ENCODE peak calls at places on chromosomes 5 and 9, in nine cellular contexts. One of them, this sample, is unnamed.

GRCh38 chr5:22852807-22853670 is at the start of gene CDH12:
- DNase-seq in psoas muscle: no peak
- DNase-seq in spleen: peak
- DNase-seq in RWPE1: peak
- DNase-seq in GM12878: no peak
- DNase-seq in ovary: no peak
- DNase-seq in CD4-positive, alpha-beta T cell: no peak
- DNase-seq in foreskin fibroblast: no peak
- DNase-seq in A549: no peak
- DNase-seq in this sample: no peak

GRCh38 chr5:177450672-177451424 is 4.2 kb downstream of the PRR7 start:
- DNase-seq in psoas muscle: no peak
- DNase-seq in spleen: no peak
- DNase-seq in RWPE1: no peak
- DNase-seq in GM12878: no peak
- DNase-seq in ovary: no peak
- DNase-seq in CD4-positive, alpha-beta T cell: no peak
- DNase-seq in foreskin fibroblast: no peak
- DNase-seq in A549: no peak
- DNase-seq in this sample: no peak

GRCh38 chr5:123090641-123091257 is 1.7 kb downstream of the PRDM6 start:
- DNase-seq in psoas muscle: no peak
- DNase-seq in spleen: no peak
- DNase-seq in RWPE1: no peak
- DNase-seq in GM12878: no peak
- DNase-seq in ovary: no peak
- DNase-seq in CD4-positive, alpha-beta T cell: no peak
- DNase-seq in foreskin fibroblast: no peak
- DNase-seq in A549: no peak
- DNase-seq in this sample: no peak

GRCh38 chr5:172524573-172525021 is 70.3 kb upstream of the SH3PXD2B start:
- DNase-seq in psoas muscle: no peak
- DNase-seq in spleen: peak
- DNase-seq in RWPE1: no peak
- DNase-seq in GM12878: no peak
- DNase-seq in ovary: no peak
- DNase-seq in CD4-positive, alpha-beta T cell: no peak
- DNase-seq in foreskin fibroblast: no peak
- DNase-seq in A549: no peak
- DNase-seq in this sample: peak

GRCh38 chr5:138945421-138946240 is 70.5 kb upstream of the LRRTM2 start:
- DNase-seq in psoas muscle: no peak
- DNase-seq in spleen: peak
- DNase-seq in RWPE1: no peak
- DNase-seq in GM12878: no peak
- DNase-seq in ovary: no peak
- DNase-seq in CD4-positive, alpha-beta T cell: no peak
- DNase-seq in foreskin fibroblast: no peak
- DNase-seq in A549: no peak
- DNase-seq in this sample: peak

GRCh38 chr5:146151970-146152369 is 30.5 kb downstream of the LARS1 start:
- DNase-seq in psoas muscle: no peak
- DNase-seq in spleen: no peak
- DNase-seq in RWPE1: no peak
- DNase-seq in GM12878: no peak
- DNase-seq in ovary: no peak
- DNase-seq in CD4-positive, alpha-beta T cell: no peak
- DNase-seq in foreskin fibroblast: peak
- DNase-seq in A549: no peak
- DNase-seq in this sample: no peak

GRCh38 chr5:58011301-58011700 is 448.6 kb downstream of the PLK2 start:
- DNase-seq in psoas muscle: no peak
- DNase-seq in spleen: no peak
- DNase-seq in RWPE1: no peak
- DNase-seq in GM12878: no peak
- DNase-seq in ovary: no peak
- DNase-seq in CD4-positive, alpha-beta T cell: no peak
- DNase-seq in foreskin fibroblast: no peak
- DNase-seq in A549: no peak
- DNase-seq in this sample: no peak

GRCh38 chr5:173913686-173914321 is 25.7 kb downstream of the CPEB4 start:
- DNase-seq in psoas muscle: no peak
- DNase-seq in spleen: no peak
- DNase-seq in RWPE1: no peak
- DNase-seq in GM12878: no peak
- DNase-seq in ovary: no peak
- DNase-seq in CD4-positive, alpha-beta T cell: no peak
- DNase-seq in foreskin fibroblast: no peak
- DNase-seq in A549: no peak
- DNase-seq in this sample: no peak

GRCh38 chr5:40406426-40407211 is 273.1 kb upstream of the PTGER4 start:
- DNase-seq in psoas muscle: no peak
- DNase-seq in spleen: no peak
- DNase-seq in RWPE1: no peak
- DNase-seq in GM12878: no peak
- DNase-seq in ovary: no peak
- DNase-seq in CD4-positive, alpha-beta T cell: no peak
- DNase-seq in foreskin fibroblast: no peak
- DNase-seq in A549: no peak
- DNase-seq in this sample: no peak

GRCh38 chr9:117671468-117671867 is 32.7 kb upstream of the TLR4 start:
- DNase-seq in psoas muscle: no peak
- DNase-seq in spleen: no peak
- DNase-seq in RWPE1: no peak
- DNase-seq in GM12878: no peak
- DNase-seq in ovary: no peak
- DNase-seq in CD4-positive, alpha-beta T cell: no peak
- DNase-seq in foreskin fibroblast: no peak
- DNase-seq in A549: no peak
- DNase-seq in this sample: no peak

GRCh38 chr5:1946122-1946677 is 63.5 kb upstream of the IRX4 start:
- DNase-seq in psoas muscle: no peak
- DNase-seq in spleen: no peak
- DNase-seq in RWPE1: no peak
- DNase-seq in GM12878: no peak
- DNase-seq in ovary: no peak
- DNase-seq in CD4-positive, alpha-beta T cell: no peak
- DNase-seq in foreskin fibroblast: no peak
- DNase-seq in A549: no peak
- DNase-seq in this sample: no peak
- TF ChIP-seq CTCF in psoas muscle: no peak
- TF ChIP-seq CTCF in spleen: no peak
- TF ChIP-seq CTCF in RWPE1: no peak
- TF ChIP-seq CTCF in GM12878: no peak
- TF ChIP-seq CTCF in ovary: no peak
- TF ChIP-seq CTCF in CD4-positive, alpha-beta T cell: no peak
- TF ChIP-seq CTCF in foreskin fibroblast: no peak
- TF ChIP-seq CTCF in A549: no peak
- TF ChIP-seq CTCF in this sample: no peak

GRCh38 chr5:33410221-33410620 is 30.5 kb upstream of the TARS1 start:
- DNase-seq in psoas muscle: no peak
- DNase-seq in spleen: no peak
- DNase-seq in RWPE1: no peak
- DNase-seq in GM12878: no peak
- DNase-seq in ovary: no peak
- DNase-seq in CD4-positive, alpha-beta T cell: no peak
- DNase-seq in foreskin fibroblast: no peak
- DNase-seq in A549: no peak
- DNase-seq in this sample: no peak

GRCh38 chr5:33411498-33411897 is 29.3 kb upstream of the TARS1 start:
- DNase-seq in psoas muscle: no peak
- DNase-seq in spleen: no peak
- DNase-seq in RWPE1: no peak
- DNase-seq in GM12878: no peak
- DNase-seq in ovary: no peak
- DNase-seq in CD4-positive, alpha-beta T cell: no peak
- DNase-seq in foreskin fibroblast: no peak
- DNase-seq in A549: no peak
- DNase-seq in this sample: no peak

GRCh38 chr5:33420946-33421345 is 19.8 kb upstream of the TARS1 start:
- DNase-seq in psoas muscle: no peak
- DNase-seq in spleen: no peak
- DNase-seq in RWPE1: no peak
- DNase-seq in GM12878: no peak
- DNase-seq in ovary: no peak
- DNase-seq in CD4-positive, alpha-beta T cell: no peak
- DNase-seq in foreskin fibroblast: no peak
- DNase-seq in A549: no peak
- DNase-seq in this sample: no peak

GRCh38 chr5:33415811-33416354 is 24.9 kb upstream of the TARS1 start:
- DNase-seq in psoas muscle: no peak
- DNase-seq in spleen: no peak
- DNase-seq in RWPE1: no peak
- DNase-seq in GM12878: no peak
- DNase-seq in ovary: no peak
- DNase-seq in CD4-positive, alpha-beta T cell: no peak
- DNase-seq in foreskin fibroblast: no peak
- DNase-seq in A549: no peak
- DNase-seq in this sample: no peak
- TF ChIP-seq CTCF in psoas muscle: no peak
- TF ChIP-seq CTCF in spleen: no peak
- TF ChIP-seq CTCF in RWPE1: no peak
- TF ChIP-seq CTCF in GM12878: no peak
- TF ChIP-seq CTCF in ovary: no peak
- TF ChIP-seq CTCF in CD4-positive, alpha-beta T cell: no peak
- TF ChIP-seq CTCF in foreskin fibroblast: no peak
- TF ChIP-seq CTCF in A549: no peak
- TF ChIP-seq CTCF in this sample: no peak

GRCh38 chr5:78486223-78486622 is 125.8 kb downstream of the SCAMP1 start:
- DNase-seq in psoas muscle: no peak
- DNase-seq in spleen: no peak
- DNase-seq in RWPE1: no peak
- DNase-seq in GM12878: no peak
- DNase-seq in ovary: no peak
- DNase-seq in CD4-positive, alpha-beta T cell: no peak
- DNase-seq in foreskin fibroblast: no peak
- DNase-seq in A549: no peak
- DNase-seq in this sample: no peak

GRCh38 chr5:78482948-78483347 is 122.5 kb downstream of the SCAMP1 start:
- DNase-seq in psoas muscle: no peak
- DNase-seq in spleen: no peak
- DNase-seq in RWPE1: no peak
- DNase-seq in GM12878: no peak
- DNase-seq in ovary: no peak
- DNase-seq in CD4-positive, alpha-beta T cell: no peak
- DNase-seq in foreskin fibroblast: no peak
- DNase-seq in A549: no peak
- DNase-seq in this sample: no peak

GRCh38 chr5:78483809-78484521 is 123.5 kb downstream of the SCAMP1 start:
- DNase-seq in psoas muscle: peak
- DNase-seq in spleen: no peak
- DNase-seq in RWPE1: no peak
- DNase-seq in GM12878: peak
- DNase-seq in ovary: no peak
- DNase-seq in CD4-positive, alpha-beta T cell: no peak
- DNase-seq in foreskin fibroblast: peak
- DNase-seq in A549: no peak
- DNase-seq in this sample: no peak
- TF ChIP-seq CTCF in psoas muscle: no peak
- TF ChIP-seq CTCF in spleen: no peak
- TF ChIP-seq CTCF in RWPE1: no peak
- TF ChIP-seq CTCF in GM12878: no peak
- TF ChIP-seq CTCF in ovary: no peak
- TF ChIP-seq CTCF in CD4-positive, alpha-beta T cell: no peak
- TF ChIP-seq CTCF in foreskin fibroblast: no peak
- TF ChIP-seq CTCF in A549: no peak
- TF ChIP-seq CTCF in this sample: no peak

GRCh38 chr5:42745426-42745825 is 11.2 kb upstream of the CCDC152 start:
- DNase-seq in psoas muscle: no peak
- DNase-seq in spleen: no peak
- DNase-seq in RWPE1: no peak
- DNase-seq in GM12878: no peak
- DNase-seq in ovary: no peak
- DNase-seq in CD4-positive, alpha-beta T cell: no peak
- DNase-seq in foreskin fibroblast: no peak
- DNase-seq in A549: no peak
- DNase-seq in this sample: no peak
- TF ChIP-seq CTCF in psoas muscle: peak
- TF ChIP-seq CTCF in spleen: no peak
- TF ChIP-seq CTCF in RWPE1: no peak
- TF ChIP-seq CTCF in GM12878: peak
- TF ChIP-seq CTCF in ovary: no peak
- TF ChIP-seq CTCF in CD4-positive, alpha-beta T cell: no peak
- TF ChIP-seq CTCF in foreskin fibroblast: peak
- TF ChIP-seq CTCF in A549: peak
- TF ChIP-seq CTCF in this sample: peak